ENCODE peak calls at places on chromosomes 13 and 19, in ten cellular contexts. One of them, this sample, is unnamed.

GRCh38 chr19:44642375-44642774 is 1.3 kb upstream of the PVR start:
- DNase-seq in vagina: no peak
- DNase-seq in uterus: no peak
- DNase-seq in IMR-90: no peak
- DNase-seq in heart left ventricle: no peak
- DNase-seq in body of pancreas: no peak
- DNase-seq in stomach: no peak
- DNase-seq in transverse colon: no peak
- DNase-seq in lower leg skin: no peak
- DNase-seq in A549: no peak
- DNase-seq in this sample: no peak

GRCh38 chr19:18211683-18212082 is 7.8 kb upstream of the RAB3A start:
- DNase-seq in vagina: no peak
- DNase-seq in uterus: no peak
- DNase-seq in IMR-90: no peak
- DNase-seq in heart left ventricle: no peak
- DNase-seq in body of pancreas: no peak
- DNase-seq in stomach: no peak
- DNase-seq in transverse colon: no peak
- DNase-seq in lower leg skin: no peak
- DNase-seq in A549: no peak
- DNase-seq in this sample: no peak

GRCh38 chr19:3185482-3186376 is at the start of gene NCLN:
- DNase-seq in vagina: no peak
- DNase-seq in uterus: peak; percentile 95
- DNase-seq in IMR-90: peak; percentile 91
- DNase-seq in heart left ventricle: peak; percentile 95
- DNase-seq in body of pancreas: peak; percentile 96
- DNase-seq in stomach: peak; percentile 96
- DNase-seq in transverse colon: peak; percentile 96
- DNase-seq in lower leg skin: peak; percentile 98
- DNase-seq in A549: peak; percentile 42
- DNase-seq in this sample: peak; percentile 77

GRCh38 chr19:33302974-33303790 is 848 bp upstream of the CEBPA start:
- DNase-seq in vagina: no peak
- DNase-seq in uterus: peak; percentile 64
- DNase-seq in IMR-90: peak; percentile 41
- DNase-seq in heart left ventricle: peak; percentile 48
- DNase-seq in body of pancreas: peak; percentile 64
- DNase-seq in stomach: peak; percentile 62
- DNase-seq in transverse colon: peak; percentile 59
- DNase-seq in lower leg skin: peak; percentile 91
- DNase-seq in A549: peak; percentile 66
- DNase-seq in this sample: no peak

GRCh38 chr19:10277795-10278583 is 7.1 kb downstream of the ICAM1 start:
- DNase-seq in vagina: no peak
- DNase-seq in uterus: no peak
- DNase-seq in IMR-90: no peak
- DNase-seq in heart left ventricle: no peak
- DNase-seq in body of pancreas: no peak
- DNase-seq in stomach: no peak
- DNase-seq in transverse colon: no peak
- DNase-seq in lower leg skin: no peak
- DNase-seq in A549: no peak
- DNase-seq in this sample: no peak

GRCh38 chr13:41311607-41312500 is 787 bp downstream of the NAA16 start:
- DNase-seq in vagina: no peak
- DNase-seq in uterus: peak; percentile 35
- DNase-seq in IMR-90: peak; percentile 43
- DNase-seq in heart left ventricle: peak; percentile 51
- DNase-seq in body of pancreas: peak; percentile 68
- DNase-seq in stomach: peak; percentile 49
- DNase-seq in transverse colon: peak; percentile 53
- DNase-seq in lower leg skin: peak; percentile 87
- DNase-seq in A549: no peak
- DNase-seq in this sample: no peak

GRCh38 chr19:41223431-41224234 is 4.6 kb downstream of the AXL start:
- DNase-seq in vagina: no peak
- DNase-seq in uterus: no peak
- DNase-seq in IMR-90: peak; percentile 96
- DNase-seq in heart left ventricle: peak; percentile 57
- DNase-seq in body of pancreas: peak; percentile 13
- DNase-seq in stomach: no peak
- DNase-seq in transverse colon: no peak
- DNase-seq in lower leg skin: no peak
- DNase-seq in A549: peak; percentile 94
- DNase-seq in this sample: no peak

GRCh38 chr13:114077938-114078335 is 54.5 kb downstream of the RASA3 start:
- DNase-seq in vagina: no peak
- DNase-seq in uterus: peak; percentile 59
- DNase-seq in IMR-90: peak; percentile 40
- DNase-seq in heart left ventricle: peak; percentile 24
- DNase-seq in body of pancreas: no peak
- DNase-seq in stomach: no peak
- DNase-seq in transverse colon: no peak
- DNase-seq in lower leg skin: peak; percentile 68
- DNase-seq in A549: no peak
- DNase-seq in this sample: no peak

GRCh38 chr19:19461306-19461670 is 54.1 kb downstream of the TSSK6 start:
- DNase-seq in vagina: no peak
- DNase-seq in uterus: no peak
- DNase-seq in IMR-90: no peak
- DNase-seq in heart left ventricle: no peak
- DNase-seq in body of pancreas: no peak
- DNase-seq in stomach: no peak
- DNase-seq in transverse colon: no peak
- DNase-seq in lower leg skin: no peak
- DNase-seq in A549: no peak
- DNase-seq in this sample: no peak

GRCh38 chr19:39126593-39127187 is 1.1 kb downstream of the PAK4 start:
- DNase-seq in vagina: no peak
- DNase-seq in uterus: no peak
- DNase-seq in IMR-90: no peak
- DNase-seq in heart left ventricle: no peak
- DNase-seq in body of pancreas: peak; percentile 91
- DNase-seq in stomach: peak; percentile 86
- DNase-seq in transverse colon: peak; percentile 84
- DNase-seq in lower leg skin: no peak
- DNase-seq in A549: peak; percentile 100
- DNase-seq in this sample: no peak

GRCh38 chr19:37905936-37906867 is at the start of gene WDR87:
- DNase-seq in vagina: no peak
- DNase-seq in uterus: peak; percentile 25
- DNase-seq in IMR-90: no peak
- DNase-seq in heart left ventricle: peak; percentile 31
- DNase-seq in body of pancreas: peak; percentile 60
- DNase-seq in stomach: peak; percentile 48
- DNase-seq in transverse colon: peak; percentile 55
- DNase-seq in lower leg skin: peak; percentile 86
- DNase-seq in A549: peak; percentile 73
- DNase-seq in this sample: no peak

GRCh38 chr13:31209172-31209818 is 9.5 kb downstream of the B3GLCT start:
- DNase-seq in vagina: no peak
- DNase-seq in uterus: peak; percentile 70
- DNase-seq in IMR-90: peak; percentile 36
- DNase-seq in heart left ventricle: peak; percentile 86
- DNase-seq in body of pancreas: peak; percentile 33
- DNase-seq in stomach: peak; percentile 43
- DNase-seq in transverse colon: peak; percentile 11
- DNase-seq in lower leg skin: no peak
- DNase-seq in A549: no peak
- DNase-seq in this sample: no peak

GRCh38 chr13:76769238-76769859 is 116.9 kb downstream of the KCTD12 start:
- DNase-seq in vagina: no peak
- DNase-seq in uterus: no peak
- DNase-seq in IMR-90: no peak
- DNase-seq in heart left ventricle: no peak
- DNase-seq in body of pancreas: no peak
- DNase-seq in stomach: no peak
- DNase-seq in transverse colon: no peak
- DNase-seq in lower leg skin: no peak
- DNase-seq in A549: no peak
- DNase-seq in this sample: no peak

GRCh38 chr19:16027528-16027927 is 48.8 kb upstream of the TPM4 start:
- DNase-seq in vagina: no peak
- DNase-seq in uterus: no peak
- DNase-seq in IMR-90: no peak
- DNase-seq in heart left ventricle: no peak
- DNase-seq in body of pancreas: no peak
- DNase-seq in stomach: no peak
- DNase-seq in transverse colon: no peak
- DNase-seq in lower leg skin: no peak
- DNase-seq in A549: no peak
- DNase-seq in this sample: no peak

GRCh38 chr13:100860866-100861265 is 186.3 kb upstream of the TMTC4 start:
- DNase-seq in vagina: no peak
- DNase-seq in uterus: no peak
- DNase-seq in IMR-90: peak; percentile 10
- DNase-seq in heart left ventricle: no peak
- DNase-seq in body of pancreas: no peak
- DNase-seq in stomach: no peak
- DNase-seq in transverse colon: no peak
- DNase-seq in lower leg skin: no peak
- DNase-seq in A549: no peak
- DNase-seq in this sample: no peak

GRCh38 chr19:42662714-42663113 is 68.0 kb upstream of the CEACAM8 start:
- DNase-seq in vagina: no peak
- DNase-seq in uterus: no peak
- DNase-seq in IMR-90: no peak
- DNase-seq in heart left ventricle: no peak
- DNase-seq in body of pancreas: no peak
- DNase-seq in stomach: no peak
- DNase-seq in transverse colon: no peak
- DNase-seq in lower leg skin: no peak
- DNase-seq in A549: no peak
- DNase-seq in this sample: no peak

GRCh38 chr13:73767191-73767741 is 366.9 kb downstream of the KLF12 start:
- DNase-seq in vagina: no peak
- DNase-seq in uterus: no peak
- DNase-seq in IMR-90: peak; percentile 70
- DNase-seq in heart left ventricle: no peak
- DNase-seq in body of pancreas: no peak
- DNase-seq in stomach: no peak
- DNase-seq in transverse colon: no peak
- DNase-seq in lower leg skin: no peak
- DNase-seq in A549: no peak
- DNase-seq in this sample: no peak
- TF ChIP-seq POLR2A in vagina: no peak
- TF ChIP-seq POLR2A in uterus: no peak
- TF ChIP-seq POLR2A in IMR-90: no peak
- TF ChIP-seq POLR2A in heart left ventricle: no peak
- TF ChIP-seq POLR2A in body of pancreas: no peak
- TF ChIP-seq POLR2A in stomach: no peak
- TF ChIP-seq POLR2A in transverse colon: no peak
- TF ChIP-seq POLR2A in lower leg skin: no peak
- TF ChIP-seq POLR2A in A549: no peak
- TF ChIP-seq POLR2A in this sample: no peak

DNA sequence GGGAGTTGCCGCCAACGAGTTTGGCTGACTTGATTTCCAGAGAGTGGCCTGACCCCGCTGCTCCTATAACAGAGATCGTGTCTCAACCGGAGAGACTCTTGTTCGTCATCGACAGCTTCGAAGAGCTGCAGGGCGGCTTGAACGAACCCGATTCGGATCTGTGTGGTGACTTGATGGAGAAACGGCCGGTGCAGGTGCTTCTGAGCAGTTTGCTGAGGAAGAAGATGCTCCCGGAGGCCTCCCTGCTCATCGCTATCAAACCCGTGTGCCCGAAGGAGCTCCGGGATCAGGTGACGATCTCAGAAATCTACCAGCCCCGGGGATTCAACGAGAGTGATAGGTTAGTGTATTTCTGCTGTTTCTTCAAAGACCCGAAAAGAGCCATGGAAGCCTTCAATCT is 21.6 kb downstream of the NLRP4 start:
- DNase-seq in vagina: no peak
- DNase-seq in uterus: no peak
- DNase-seq in IMR-90: no peak
- DNase-seq in heart left ventricle: no peak
- DNase-seq in body of pancreas: no peak
- DNase-seq in stomach: no peak
- DNase-seq in transverse colon: no peak
- DNase-seq in lower leg skin: no peak
- DNase-seq in A549: no peak
- DNase-seq in this sample: no peak
- H3K4me3 ChIP-seq in vagina: no peak overlapping the region
- H3K4me3 ChIP-seq in uterus: no peak overlapping the region
- H3K4me3 ChIP-seq in IMR-90: no peak overlapping the region
- H3K4me3 ChIP-seq in heart left ventricle: no peak overlapping the region
- H3K4me3 ChIP-seq in body of pancreas: no peak overlapping the region
- H3K4me3 ChIP-seq in stomach: no peak overlapping the region
- H3K4me3 ChIP-seq in transverse colon: no peak overlapping the region
- H3K4me3 ChIP-seq in lower leg skin: no peak overlapping the region
- H3K4me3 ChIP-seq in A549: no peak overlapping the region
- H3K4me3 ChIP-seq in this sample: no peak overlapping the region

DNA sequence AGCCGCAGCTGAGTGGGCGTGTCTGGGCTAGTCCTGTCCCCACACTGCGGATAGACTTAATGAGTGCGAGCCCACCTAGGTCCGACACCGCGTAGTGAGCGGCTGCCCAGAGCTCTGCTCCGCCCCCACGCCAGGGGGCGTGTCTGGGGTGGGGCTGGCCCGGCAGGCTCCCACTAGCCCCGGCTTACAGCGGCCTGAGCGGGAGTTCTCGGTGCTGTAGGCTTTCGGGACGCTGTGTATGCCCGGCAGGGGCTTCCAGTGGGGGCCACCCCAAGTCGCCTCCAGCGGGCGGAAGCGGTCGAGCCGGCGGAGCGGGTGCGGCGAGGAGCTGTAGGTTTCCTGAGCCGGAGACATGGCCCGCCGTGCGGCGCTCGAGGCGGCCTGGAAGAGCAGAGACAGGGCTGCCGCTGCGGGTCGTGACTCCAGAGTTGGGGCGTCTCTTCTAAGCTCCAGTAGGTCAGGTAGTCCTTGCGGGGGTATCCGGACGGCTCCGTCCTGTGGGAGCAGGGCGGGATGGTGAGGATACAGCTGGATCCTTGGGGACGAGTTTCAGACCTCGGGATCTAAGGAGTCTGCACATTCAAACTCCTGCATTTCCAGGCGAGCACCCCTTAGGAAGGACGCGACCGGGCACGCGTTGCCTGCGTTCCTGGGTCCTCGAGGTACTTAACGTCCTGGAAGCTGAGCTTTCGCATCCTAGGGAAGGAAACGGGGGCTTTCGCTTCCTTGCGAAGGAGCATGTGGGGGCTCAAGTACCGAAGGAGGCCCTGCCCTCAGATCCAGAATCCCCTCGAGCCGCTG is 1.2 kb downstream of the CGB7 start:
- DNase-seq in vagina: no peak
- DNase-seq in uterus: peak; percentile 56
- DNase-seq in IMR-90: peak; percentile 28
- DNase-seq in heart left ventricle: peak; percentile 61
- DNase-seq in body of pancreas: peak; percentile 47
- DNase-seq in stomach: peak; percentile 60
- DNase-seq in transverse colon: peak; percentile 65
- DNase-seq in lower leg skin: peak; percentile 90
- DNase-seq in A549: peak; percentile 92
- DNase-seq in this sample: no peak
- TF ChIP-seq CTCF in vagina: no peak
- TF ChIP-seq CTCF in uterus: peak; percentile 42
- TF ChIP-seq CTCF in IMR-90: peak; percentile 22
- TF ChIP-seq CTCF in heart left ventricle: peak; percentile 44
- TF ChIP-seq CTCF in body of pancreas: peak; percentile 23
- TF ChIP-seq CTCF in stomach: peak; percentile 45
- TF ChIP-seq CTCF in transverse colon: peak; percentile 23
- TF ChIP-seq CTCF in lower leg skin: no peak
- TF ChIP-seq CTCF in A549: peak; percentile 15
- TF ChIP-seq CTCF in this sample: peak; percentile 26

GRCh38 chr19:48695743-48696352 is at the start of gene FUT2:
- DNase-seq in vagina: no peak
- DNase-seq in uterus: no peak
- DNase-seq in IMR-90: no peak
- DNase-seq in heart left ventricle: no peak
- DNase-seq in body of pancreas: peak; percentile 88
- DNase-seq in stomach: peak; percentile 90
- DNase-seq in transverse colon: peak; percentile 90
- DNase-seq in lower leg skin: no peak
- DNase-seq in A549: no peak
- DNase-seq in this sample: no peak
- TF ChIP-seq POLR2A in vagina: no peak
- TF ChIP-seq POLR2A in uterus: peak; percentile 27
- TF ChIP-seq POLR2A in IMR-90: no peak
- TF ChIP-seq POLR2A in heart left ventricle: no peak
- TF ChIP-seq POLR2A in body of pancreas: peak; percentile 76
- TF ChIP-seq POLR2A in stomach: peak; percentile 59
- TF ChIP-seq POLR2A in transverse colon: peak; percentile 97
- TF ChIP-seq POLR2A in lower leg skin: no peak
- TF ChIP-seq POLR2A in A549: no peak
- TF ChIP-seq POLR2A in this sample: peak; percentile 50

This sample was measured in esophagus squamous epithelium.